ENCODE peak calls at places on chromosomes 4 and X, in nine cellular contexts. One of them, this sample, is unnamed.

GRCh38 chrX:45142185-45142584 is 58.5 kb downstream of the DIPK2B start:
- DNase-seq in SK-N-SH: no peak
- DNase-seq in cerebellum: no peak
- DNase-seq in heart right ventricle: no peak
- DNase-seq in hepatocyte: no peak
- DNase-seq in central memory CD4-positive, alpha-beta T cell: no peak
- DNase-seq in NCI-H2171: no peak
- DNase-seq in EH: peak; percentile 2
- DNase-seq in skeletal muscle cell: no peak
- DNase-seq in this sample: no peak

GRCh38 chr4:40678421-40678820 is 48.8 kb upstream of the RBM47 start:
- DNase-seq in SK-N-SH: no peak
- DNase-seq in cerebellum: no peak
- DNase-seq in heart right ventricle: no peak
- DNase-seq in hepatocyte: no peak
- DNase-seq in central memory CD4-positive, alpha-beta T cell: no peak
- DNase-seq in NCI-H2171: no peak
- DNase-seq in EH: no peak
- DNase-seq in skeletal muscle cell: no peak
- DNase-seq in this sample: no peak

GRCh38 chr4:184536881-184537248 is 62.5 kb upstream of the IRF2 start:
- DNase-seq in SK-N-SH: no peak
- DNase-seq in cerebellum: no peak
- DNase-seq in heart right ventricle: peak; percentile 10
- DNase-seq in hepatocyte: no peak
- DNase-seq in central memory CD4-positive, alpha-beta T cell: no peak
- DNase-seq in NCI-H2171: no peak
- DNase-seq in EH: no peak
- DNase-seq in skeletal muscle cell: no peak
- DNase-seq in this sample: no peak

GRCh38 chr4:107577743-107578142 is 142.3 kb downstream of the PAPSS1 start:
- DNase-seq in SK-N-SH: no peak
- DNase-seq in cerebellum: no peak
- DNase-seq in heart right ventricle: no peak
- DNase-seq in hepatocyte: no peak
- DNase-seq in central memory CD4-positive, alpha-beta T cell: no peak
- DNase-seq in NCI-H2171: no peak
- DNase-seq in EH: no peak
- DNase-seq in skeletal muscle cell: no peak
- DNase-seq in this sample: no peak

GRCh38 chr4:139692300-139693012 is 26.8 kb downstream of the MGST2 start:
- DNase-seq in SK-N-SH: peak; percentile 59
- DNase-seq in cerebellum: peak; percentile 13
- DNase-seq in heart right ventricle: peak; percentile 42
- DNase-seq in hepatocyte: peak; percentile 30
- DNase-seq in central memory CD4-positive, alpha-beta T cell: no peak
- DNase-seq in NCI-H2171: peak; percentile 67
- DNase-seq in EH: no peak
- DNase-seq in skeletal muscle cell: no peak
- DNase-seq in this sample: no peak

GRCh38 chr4:172838108-172838507 is 330.5 kb upstream of the GALNT7 start:
- DNase-seq in SK-N-SH: no peak
- DNase-seq in cerebellum: no peak
- DNase-seq in heart right ventricle: no peak
- DNase-seq in hepatocyte: no peak
- DNase-seq in central memory CD4-positive, alpha-beta T cell: no peak
- DNase-seq in NCI-H2171: no peak
- DNase-seq in EH: no peak
- DNase-seq in skeletal muscle cell: no peak
- DNase-seq in this sample: no peak

GRCh38 chr4:11720292-11720691 is 291.6 kb upstream of the HS3ST1 start:
- DNase-seq in SK-N-SH: peak; percentile 4
- DNase-seq in cerebellum: peak; percentile 27
- DNase-seq in heart right ventricle: peak; percentile 7
- DNase-seq in hepatocyte: peak; percentile 71
- DNase-seq in central memory CD4-positive, alpha-beta T cell: no peak
- DNase-seq in NCI-H2171: no peak
- DNase-seq in EH: peak; percentile 26
- DNase-seq in skeletal muscle cell: no peak
- DNase-seq in this sample: peak; percentile 57

GRCh38 chr4:24063771-24064170 is 173.9 kb upstream of the PPARGC1A start:
- DNase-seq in SK-N-SH: peak; percentile 11
- DNase-seq in cerebellum: peak; percentile 29
- DNase-seq in heart right ventricle: no peak
- DNase-seq in hepatocyte: no peak
- DNase-seq in central memory CD4-positive, alpha-beta T cell: no peak
- DNase-seq in NCI-H2171: peak; percentile 1
- DNase-seq in EH: no peak
- DNase-seq in skeletal muscle cell: no peak
- DNase-seq in this sample: no peak

GRCh38 chr4:167908816-167909215 is 183.5 kb upstream of the ANXA10 start:
- DNase-seq in SK-N-SH: no peak
- DNase-seq in cerebellum: no peak
- DNase-seq in heart right ventricle: no peak
- DNase-seq in hepatocyte: no peak
- DNase-seq in central memory CD4-positive, alpha-beta T cell: no peak
- DNase-seq in NCI-H2171: no peak
- DNase-seq in EH: no peak
- DNase-seq in skeletal muscle cell: no peak
- DNase-seq in this sample: no peak

GRCh38 chr4:62528874-62529273 is 1328.7 kb downstream of the ADGRL3 start:
- DNase-seq in SK-N-SH: no peak
- DNase-seq in cerebellum: no peak
- DNase-seq in heart right ventricle: no peak
- DNase-seq in hepatocyte: no peak
- DNase-seq in central memory CD4-positive, alpha-beta T cell: no peak
- DNase-seq in NCI-H2171: no peak
- DNase-seq in EH: no peak
- DNase-seq in skeletal muscle cell: no peak
- DNase-seq in this sample: peak; percentile 8